ENCODE peak calls at places on chromosome 21, in eight cellular contexts. J is endothelial cell, Y is skeletal muscle cell, V is foreskin fibroblast, B is NCI-H1694, A is germinal center, K is NCI-H446 treated with DMSO at 0.1 percent for 48 hours, Z is NB4. M is an unnamed sample.

GRCh38 chr21:33662046-33662445 is 19.7 kb downstream of the ITSN1 start:
- DNase-seq in J (no peak), Y (no peak), V (no peak), B (no peak), A (no peak), K (no peak), Z (no peak), M (no peak)

GRCh38 chr21:32238063-32238462 is 40.8 kb downstream of the MIS18A start:
- DNase-seq in J (no peak), Y (no peak), V (no peak), B (no peak), A (no peak), K (no peak), Z (no peak), M (no peak)

GRCh38 chr21:45364464-45365185 is 40.3 kb upstream of the COL18A1 start:
- DNase-seq in J (no peak), Y (peak; percentile 43), V (peak; percentile 58), B (no peak), A (no peak), K (no peak), Z (no peak), M (peak; percentile 24)

GRCh38 chr21:41024341-41025056 is 143.5 kb upstream of the BACE2 start:
- DNase-seq in J (no peak), Y (no peak), V (no peak), B (no peak), A (no peak), K (no peak), Z (no peak), M (no peak)

GRCh38 chr21:27315373-27315772 is 348.5 kb upstream of the ADAMTS5 start:
- DNase-seq in J (no peak), Y (no peak), V (no peak), B (no peak), A (no peak), K (no peak), Z (no peak), M (no peak)

GRCh38 chr21:34544032-34544496 is 32.1 kb upstream of the KCNE1 start:
- DNase-seq in J (peak; percentile 76), Y (no peak), V (peak; percentile 60), B (peak; percentile 61), A (peak; percentile 53), K (no peak), Z (peak; percentile 72), M (peak; percentile 32)

GRCh38 chr21:42737969-42738590 is 84.7 kb downstream of the PDE9A start:
- DNase-seq in J (no peak), Y (no peak), V (no peak), B (no peak), A (no peak), K (no peak), Z (peak; percentile 79), M (no peak)

GRCh38 chr21:46366966-46367365 is 43.0 kb downstream of the PCNT start:
- DNase-seq in J (no peak), Y (no peak), V (no peak), B (no peak), A (no peak), K (no peak), Z (no peak), M (no peak)

GRCh38 chr21:44615466-44615865 is 3.6 kb downstream of the KRTAP10-8 start:
- DNase-seq in J (no peak), Y (no peak), V (no peak), B (no peak), A (no peak), K (no peak), Z (no peak), M (no peak)

GRCh38 chr21:43016728-43017127 is 42.4 kb downstream of the PKNOX1 start:
- DNase-seq in J (no peak), Y (no peak), V (no peak), B (no peak), A (no peak), K (no peak), Z (no peak), M (no peak)

GRCh38 chr21:41410767-41411448 is 15.1 kb upstream of the MX1 start:
- DNase-seq in J (no peak), Y (no peak), V (no peak), B (no peak), A (no peak), K (no peak), Z (no peak), M (no peak)

GRCh38 chr21:37380349-37381323 is 14.1 kb downstream of the DYRK1A start:
- DNase-seq in J (no peak), Y (no peak), V (no peak), B (peak; percentile 86), A (no peak), K (peak; percentile 49), Z (no peak), M (peak; percentile 94)

GRCh38 chr21:30986966-30987365 is 51.3 kb downstream of the KRTAP19-8 start:
- DNase-seq in J (no peak), Y (no peak), V (no peak), B (no peak), A (no peak), K (no peak), Z (no peak), M (no peak)

GRCh38 chr21:45965084-45965826 is 16.3 kb upstream of the COL6A1 start:
- DNase-seq in J (no peak), Y (no peak), V (no peak), B (no peak), A (no peak), K (no peak), Z (no peak), M (no peak)

GRCh38 chr21:34796518-34797201 is 127.9 kb downstream of the CLIC6 start:
- DNase-seq in J (no peak), Y (no peak), V (no peak), B (no peak), A (no peak), K (no peak), Z (no peak), M (no peak)

GRCh38 chr21:45415943-45416611 is 11.1 kb downstream of the COL18A1 start:
- DNase-seq in J (no peak), Y (no peak), V (no peak), B (no peak), A (no peak), K (no peak), Z (no peak), M (no peak)

GRCh38 chr21:34707876-34708325 is 39.1 kb downstream of the CLIC6 start:
- DNase-seq in J (no peak), Y (no peak), V (no peak), B (no peak), A (peak; percentile 23), K (no peak), Z (peak; percentile 17), M (no peak)

GRCh38 chr21:37496972-37497371 is 130.4 kb downstream of the DYRK1A start:
- DNase-seq in J (no peak), Y (no peak), V (no peak), B (no peak), A (no peak), K (no peak), Z (no peak), M (no peak)

GRCh38 chr21:45471229-45472052 is 66.5 kb downstream of the COL18A1 start:
- DNase-seq in J (no peak), Y (peak; percentile 80), V (peak; percentile 75), B (no peak), A (no peak), K (no peak), Z (no peak), M (no peak)

GRCh38 chr21:39696620-39697019 is 48.4 kb upstream of the IGSF5 start:
- DNase-seq in J (no peak), Y (no peak), V (no peak), B (no peak), A (no peak), K (no peak), Z (no peak), M (no peak)

GRCh38 chr21:14215971-14216621 is at the start of gene RBM11:
- DNase-seq in J (peak; percentile 91), Y (peak; percentile 0), V (no peak), B (no peak), A (peak; percentile 77), K (no peak), Z (peak; percentile 12), M (peak; percentile 62)

GRCh38 chr21:26089730-26090129 is 80.8 kb downstream of the APP start:
- DNase-seq in J (no peak), Y (no peak), V (no peak), B (no peak), A (no peak), K (no peak), Z (no peak), M (no peak)

GRCh38 chr21:42120056-42120903 is 49.2 kb downstream of the UMODL1 start:
- DNase-seq in J (no peak), Y (no peak), V (no peak), B (peak; percentile 51), A (peak; percentile 58), K (no peak), Z (peak; percentile 47), M (peak; percentile 44)

GRCh38 chr21:45898781-45899180 is 82.8 kb upstream of the COL6A1 start:
- DNase-seq in J (no peak), Y (no peak), V (no peak), B (no peak), A (no peak), K (no peak), Z (no peak), M (peak; percentile 92)

GRCh38 chr21:31606081-31606874 is 53.2 kb upstream of the SOD1 start:
- DNase-seq in J (no peak), Y (no peak), V (no peak), B (no peak), A (no peak), K (no peak), Z (no peak), M (no peak)

GRCh38 chr21:34128674-34129038 is 55.3 kb downstream of the MRPS6 start:
- DNase-seq in J (no peak), Y (no peak), V (no peak), B (no peak), A (no peak), K (no peak), Z (no peak), M (no peak)

GRCh38 chr21:40143822-40144525 is 276.7 kb downstream of the PCP4 start:
- DNase-seq in J (peak; percentile 61), Y (no peak), V (peak; percentile 9), B (peak; percentile 79), A (no peak), K (no peak), Z (peak; percentile 51), M (peak; percentile 61)

GRCh38 chr21:46650476-46651098 is 15.1 kb downstream of the PRMT2 start:
- DNase-seq in J (no peak), Y (no peak), V (peak; percentile 35), B (no peak), A (no peak), K (no peak), Z (no peak), M (no peak)

GRCh38 chr21:28714795-28715464 is 277.7 kb downstream of the LTN1 start:
- DNase-seq in J (no peak), Y (peak; percentile 69), V (peak; percentile 65), B (no peak), A (no peak), K (no peak), Z (no peak), M (no peak)

GRCh38 chr21:42495765-42496119 is 282 bp downstream of the RSPH1 start:
- DNase-seq in J (no peak), Y (no peak), V (peak; percentile 9), B (no peak), A (peak; percentile 31), K (no peak), Z (no peak), M (no peak)

GRCh38 chr21:42013338-42013737 is 3.2 kb upstream of the ZBTB21 start:
- DNase-seq in J (no peak), Y (no peak), V (no peak), B (no peak), A (no peak), K (peak; percentile 54), Z (no peak), M (no peak)

GRCh38 chr21:42527489-42528158 is 14.0 kb downstream of the SLC37A1 start:
- DNase-seq in J (no peak), Y (no peak), V (no peak), B (no peak), A (peak; percentile 57), K (no peak), Z (no peak), M (no peak)

GRCh38 chr21:27132270-27132669 is 165.4 kb upstream of the ADAMTS5 start:
- DNase-seq in J (no peak), Y (peak; percentile 84), V (peak; percentile 49), B (no peak), A (no peak), K (peak; percentile 57), Z (no peak), M (no peak)

GRCh38 chr21:45791562-45792418 is 148.3 kb downstream of the PCBP3 start:
- DNase-seq in J (no peak), Y (no peak), V (no peak), B (no peak), A (no peak), K (no peak), Z (no peak), M (no peak)